ENCODE peak calls at places on chromosomes 13 and 19, in four cellular contexts. I, W, S and M are unnamed samples.

GRCh38 chr19:40976134-40976533 is 14.9 kb upstream of the CYP2B6 start:
- DNase-seq in W (no peak), I (no peak), S (no peak), M (no peak)

GRCh38 chr19:4870025-4870700 is 2.7 kb upstream of the PLIN3 start:
- DNase-seq in S (no peak), W (no peak), I (peak; percentile 90), M (peak; percentile 68)

GRCh38 chr13:76016799-76017198 is 380.7 kb downstream of the LMO7 start:
- DNase-seq in W (no peak), S (no peak), I (peak; percentile 18), M (no peak)

GRCh38 chr19:17777840-17778620 is 16.9 kb upstream of the B3GNT3 start:
- DNase-seq in I (peak; percentile 16), S (peak; percentile 42), W (peak; percentile 24), M (peak; percentile 52)

GRCh38 chr19:46475976-46476375 is 4.6 kb upstream of the PNMA8A start:
- DNase-seq in W (no peak), I (peak; percentile 49), S (no peak), M (no peak)

GRCh38 chr13:107210216-107211010 is 642.5 kb upstream of the ARGLU1 start:
- DNase-seq in S (no peak), I (no peak), W (no peak), M (no peak)

GRCh38 chr13:40600145-40600751 is 66.2 kb downstream of the FOXO1 start:
- DNase-seq in I (no peak), W (no peak), S (no peak), M (no peak)

GRCh38 chr19:46603752-46604241 is 2.7 kb downstream of the CALM3 start:
- DNase-seq in I (no peak), W (no peak), S (no peak), M (no peak)

GRCh38 chr13:106570354-106570822 is 2.5 kb upstream of the ARGLU1 start:
- DNase-seq in I (no peak), W (peak; percentile 73), S (no peak), M (no peak)

GRCh38 chr19:53147645-53148044 is 11.2 kb downstream of the ZNF347 start:
- DNase-seq in S (no peak), I (peak; percentile 19), W (no peak), M (no peak)

GRCh38 chr19:3837332-3837731 is 31.5 kb downstream of the ZFR2 start:
- DNase-seq in S (no peak), W (no peak), I (no peak), M (no peak)

GRCh38 chr19:22617614-22618325 is 16.4 kb upstream of the ZNF492 start:
- DNase-seq in W (peak; percentile 59), I (no peak), S (no peak), M (peak; percentile 54)

GRCh38 chr19:40713939-40714338 is 2.7 kb downstream of the COQ8B start:
- DNase-seq in W (no peak), S (no peak), I (no peak), M (no peak)

GRCh38 chr13:99256709-99257108 is 1.5 kb downstream of the GPR18 start:
- DNase-seq in S (no peak), I (peak; percentile 20), W (no peak), M (no peak)

GRCh38 chr19:12141405-12141736 is 1.2 kb upstream of the ZNF20 start:
- DNase-seq in I (no peak), W (no peak), S (no peak), M (no peak)
- TF ChIP-seq CTCF in I (no peak), W (no peak), S (no peak), M (no peak)

DNA sequence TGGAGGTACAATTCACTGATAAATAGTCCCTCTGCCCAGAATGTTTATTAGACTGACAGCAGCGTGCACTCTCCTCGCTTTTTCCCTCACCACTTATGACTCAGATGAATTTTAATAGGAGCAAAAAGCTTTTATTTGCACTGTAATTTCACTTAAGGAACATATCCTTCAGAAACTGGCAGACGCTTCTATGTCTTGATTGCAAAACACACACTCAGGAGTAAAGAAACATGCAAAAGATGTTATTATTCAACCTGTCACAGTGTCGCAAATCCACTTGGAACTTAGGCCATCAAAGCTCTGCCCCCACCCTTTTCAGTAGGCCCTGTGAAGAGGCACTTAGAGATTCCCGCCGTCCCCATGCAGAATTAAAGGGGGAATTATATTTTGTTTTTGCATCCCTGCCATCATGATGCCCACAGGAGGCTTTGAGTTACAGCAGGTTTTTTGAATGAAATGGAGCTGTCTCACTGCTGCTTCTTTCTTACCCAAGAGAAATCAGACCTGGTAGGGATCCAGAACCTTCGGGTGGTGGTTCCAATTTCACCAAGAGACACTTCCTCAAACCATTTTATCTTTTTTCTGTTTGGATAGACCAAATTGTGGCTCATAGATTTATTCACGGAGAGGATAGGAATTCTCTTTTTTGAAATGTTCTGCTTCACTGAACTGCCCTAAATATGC is 74.5 kb downstream of the GGACT start:
- DNase-seq in I (peak; percentile 33), W (no peak), S (no peak), M (no peak)
- H3K4me3 ChIP-seq in I (no peak overlapping the region), W (no peak overlapping the region), S (no peak overlapping the region), M (no peak overlapping the region)

GRCh38 chr13:30400376-30400775 is 21.9 kb upstream of the UBE2L5 start:
- DNase-seq in W (no peak), I (no peak), S (no peak), M (no peak)

GRCh38 chr13:30403491-30403890 is 18.8 kb upstream of the UBE2L5 start:
- DNase-seq in S (no peak), W (no peak), I (no peak), M (no peak)

GRCh38 chr13:30404207-30404606 is 18.1 kb upstream of the UBE2L5 start:
- DNase-seq in W (no peak), I (no peak), S (no peak), M (no peak)

GRCh38 chr13:30398601-30399072 is 23.7 kb upstream of the UBE2L5 start:
- DNase-seq in W (no peak), I (no peak), S (no peak), M (no peak)

DNA sequence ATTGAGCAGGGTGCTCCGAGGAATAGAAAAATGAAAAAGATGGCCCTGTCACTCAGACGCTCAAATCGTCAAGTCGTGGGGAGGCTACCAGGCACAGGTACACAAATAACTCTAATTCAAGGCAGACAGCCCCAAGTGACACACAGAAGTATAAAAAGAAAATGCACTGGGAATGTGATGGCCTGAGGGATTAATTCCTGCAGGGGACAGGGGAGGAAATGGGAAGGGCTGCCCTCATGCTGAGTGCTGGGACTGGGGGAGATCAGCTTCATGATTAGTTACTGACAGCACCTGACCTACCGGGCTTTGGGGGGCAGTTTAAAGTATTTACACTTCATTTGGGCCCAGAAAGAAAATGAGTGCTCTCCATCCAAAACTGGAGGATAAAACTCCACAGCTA is 20.9 kb upstream of the UBE2L5 start:
- DNase-seq in S (no peak), W (no peak), I (no peak), M (no peak)
- TF ChIP-seq CTCF in S (no peak), W (no peak), I (no peak), M (no peak)

GRCh38 chr13:112709825-112710783 is 20.3 kb downstream of the ATP11A start:
- DNase-seq in I (no peak), S (no peak), W (no peak), M (no peak)

GRCh38 chr13:112711528-112712265 is 21.9 kb downstream of the ATP11A start:
- DNase-seq in I (peak; percentile 90), W (peak; percentile 93), S (peak; percentile 87), M (peak; percentile 92)

GRCh38 chr13:112708560-112709240 is 18.9 kb downstream of the ATP11A start:
- DNase-seq in S (no peak), I (no peak), W (no peak), M (peak; percentile 44)

GRCh38 chr13:112712451-112712881 is 22.6 kb downstream of the ATP11A start:
- DNase-seq in W (no peak), S (no peak), I (no peak), M (no peak)

DNA sequence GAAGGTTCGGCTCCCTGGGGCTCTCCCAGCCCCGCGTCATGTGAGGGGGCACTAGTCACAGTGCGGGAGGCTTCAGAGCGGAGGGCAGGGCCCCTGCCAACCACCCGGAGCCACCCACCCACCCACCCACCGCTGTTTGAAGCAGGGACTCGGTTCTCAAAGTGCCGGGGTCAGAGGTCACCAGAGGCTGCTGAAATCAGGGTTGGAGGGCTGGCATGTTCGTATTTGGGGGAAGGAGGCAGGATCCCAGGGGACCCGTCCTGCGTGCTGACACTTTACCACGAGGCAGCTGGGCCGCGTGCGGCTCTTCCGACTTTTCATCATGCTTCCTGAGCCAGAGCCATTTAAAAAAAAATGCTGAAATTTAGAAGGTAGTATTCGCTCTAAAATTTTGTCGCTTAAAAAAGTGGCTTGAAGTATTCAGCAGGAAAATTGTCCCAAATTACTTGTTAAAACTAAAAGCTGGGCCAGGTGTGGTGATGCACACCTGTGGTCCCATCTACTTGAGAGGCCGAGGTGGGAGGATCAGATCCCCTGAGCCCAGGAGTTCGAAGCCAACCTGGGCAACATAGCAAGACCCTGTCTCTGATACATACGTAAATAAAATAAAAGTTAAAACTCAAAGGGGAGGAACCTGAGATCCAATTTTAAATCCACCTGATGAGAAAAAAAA is 21.2 kb downstream of the ATP11A start:
- DNase-seq in I (no peak), W (peak; percentile 60), S (no peak), M (no peak)
- H3K4me3 ChIP-seq in I (no peak overlapping the region), W (peak overlapping the region; percentile 14), S (no peak overlapping the region), M (no peak overlapping the region)

DNA sequence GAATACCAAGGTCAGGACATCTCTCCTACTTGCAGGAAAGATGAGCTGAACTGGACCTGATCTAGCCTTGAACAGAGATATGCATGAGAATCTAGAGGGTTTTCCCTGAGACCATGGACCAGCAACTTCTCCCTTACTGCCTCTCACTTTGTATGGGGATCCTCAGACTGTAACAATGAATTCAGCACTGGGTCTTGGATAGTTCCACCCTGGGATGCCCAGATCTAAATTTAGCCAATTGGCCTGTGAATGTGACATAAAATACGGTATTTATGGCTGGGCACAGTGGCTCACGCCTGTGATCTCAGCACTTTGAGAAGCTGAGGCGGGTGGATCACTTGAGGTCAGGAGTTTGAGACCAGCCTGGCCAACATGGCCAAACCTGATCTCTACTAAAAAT is 15.3 kb upstream of the LILRA2 start:
- DNase-seq in I (no peak), W (no peak), S (no peak), M (no peak)
- TF ChIP-seq CTCF in I (no peak), W (no peak), S (no peak), M (no peak)

GRCh38 chr13:113862191-113862765 is 1.6 kb downstream of the GAS6 start:
- DNase-seq in W (peak; percentile 28), I (no peak), S (no peak), M (peak; percentile 61)
- H3K4me3 ChIP-seq in W (peak overlapping the region; percentile 80), I (peak overlapping the region; percentile 71), S (peak overlapping the region; percentile 40), M (peak overlapping the region; percentile 82)